ENCODE peak calls at places on chromosomes 3 and 15, in ten cellular contexts. One of them, this sample, is unnamed.

GRCh38 chr15:72936237-72936636 is 116.0 kb upstream of the NEO1 start:
- DNase-seq in H9: no peak
- DNase-seq in Karpas-422: no peak
- DNase-seq in GM12878: no peak
- DNase-seq in mammary epithelial cell: no peak
- DNase-seq in mesendoderm: no peak
- DNase-seq in endothelial cell of umbilical vein: no peak
- DNase-seq in colonic mucosa: no peak
- DNase-seq in IMR-90: no peak
- DNase-seq in astrocyte: no peak
- DNase-seq in this sample: no peak

GRCh38 chr15:53384417-53384816 is 375.0 kb downstream of the WDR72 start:
- DNase-seq in endothelial cell of umbilical vein: no peak
- DNase-seq in mammary epithelial cell: no peak
- DNase-seq in Karpas-422: peak
- DNase-seq in colonic mucosa: peak
- DNase-seq in mesendoderm: peak
- DNase-seq in H9: peak
- DNase-seq in GM12878: no peak
- DNase-seq in astrocyte: no peak
- DNase-seq in IMR-90: no peak
- DNase-seq in this sample: no peak

GRCh38 chr3:50320853-50321145 is 1.7 kb downstream of the HYAL2 start:
- DNase-seq in astrocyte: no peak
- DNase-seq in Karpas-422: no peak
- DNase-seq in mesendoderm: no peak
- DNase-seq in H9: no peak
- DNase-seq in IMR-90: no peak
- DNase-seq in mammary epithelial cell: no peak
- DNase-seq in GM12878: no peak
- DNase-seq in colonic mucosa: no peak
- DNase-seq in endothelial cell of umbilical vein: no peak
- DNase-seq in this sample: no peak

GRCh38 chr3:159892171-159892791 is 96.4 kb upstream of the IL12A start:
- DNase-seq in H9: no peak
- DNase-seq in Karpas-422: no peak
- DNase-seq in mammary epithelial cell: no peak
- DNase-seq in colonic mucosa: no peak
- DNase-seq in endothelial cell of umbilical vein: no peak
- DNase-seq in GM12878: no peak
- DNase-seq in mesendoderm: no peak
- DNase-seq in IMR-90: no peak
- DNase-seq in astrocyte: peak
- DNase-seq in this sample: peak

GRCh38 chr15:56640549-56640948 is 92.8 kb downstream of the ZNF280D start:
- DNase-seq in Karpas-422: no peak
- DNase-seq in astrocyte: no peak
- DNase-seq in colonic mucosa: no peak
- DNase-seq in H9: no peak
- DNase-seq in endothelial cell of umbilical vein: no peak
- DNase-seq in IMR-90: peak
- DNase-seq in mesendoderm: no peak
- DNase-seq in mammary epithelial cell: no peak
- DNase-seq in GM12878: no peak
- DNase-seq in this sample: no peak

GRCh38 chr3:50620846-50621245 is 3.9 kb downstream of the MAPKAPK3 start:
- DNase-seq in mesendoderm: no peak
- DNase-seq in Karpas-422: no peak
- DNase-seq in H9: no peak
- DNase-seq in GM12878: no peak
- DNase-seq in mammary epithelial cell: no peak
- DNase-seq in IMR-90: no peak
- DNase-seq in colonic mucosa: no peak
- DNase-seq in astrocyte: no peak
- DNase-seq in endothelial cell of umbilical vein: no peak
- DNase-seq in this sample: no peak

GRCh38 chr3:24272875-24273274 is 221.8 kb downstream of the THRB start:
- DNase-seq in astrocyte: peak
- DNase-seq in Karpas-422: no peak
- DNase-seq in H9: no peak
- DNase-seq in colonic mucosa: no peak
- DNase-seq in IMR-90: no peak
- DNase-seq in endothelial cell of umbilical vein: no peak
- DNase-seq in mesendoderm: peak
- DNase-seq in mammary epithelial cell: peak
- DNase-seq in GM12878: no peak
- DNase-seq in this sample: no peak

GRCh38 chr3:75781079-75781745 is 4.1 kb downstream of the ZNF717 start:
- DNase-seq in astrocyte: no peak
- DNase-seq in H9: no peak
- DNase-seq in endothelial cell of umbilical vein: no peak
- DNase-seq in mammary epithelial cell: peak
- DNase-seq in colonic mucosa: no peak
- DNase-seq in GM12878: peak
- DNase-seq in Karpas-422: no peak
- DNase-seq in mesendoderm: no peak
- DNase-seq in IMR-90: no peak
- DNase-seq in this sample: no peak

GRCh38 chr3:63862804-63863149 is 828 bp downstream of the THOC7 start:
- DNase-seq in astrocyte: no peak
- DNase-seq in Karpas-422: peak
- DNase-seq in mammary epithelial cell: no peak
- DNase-seq in H9: no peak
- DNase-seq in mesendoderm: no peak
- DNase-seq in colonic mucosa: no peak
- DNase-seq in endothelial cell of umbilical vein: no peak
- DNase-seq in GM12878: no peak
- DNase-seq in IMR-90: no peak
- DNase-seq in this sample: no peak

GRCh38 chr3:107458871-107459270 is 63.9 kb upstream of the BBX start:
- DNase-seq in H9: no peak
- DNase-seq in IMR-90: no peak
- DNase-seq in mammary epithelial cell: no peak
- DNase-seq in Karpas-422: no peak
- DNase-seq in endothelial cell of umbilical vein: no peak
- DNase-seq in mesendoderm: no peak
- DNase-seq in astrocyte: peak
- DNase-seq in GM12878: no peak
- DNase-seq in colonic mucosa: no peak
- DNase-seq in this sample: peak

GRCh38 chr3:152126260-152126659 is 142.5 kb upstream of the MBNL1 start:
- DNase-seq in colonic mucosa: no peak
- DNase-seq in GM12878: no peak
- DNase-seq in endothelial cell of umbilical vein: no peak
- DNase-seq in mammary epithelial cell: no peak
- DNase-seq in IMR-90: peak
- DNase-seq in Karpas-422: no peak
- DNase-seq in mesendoderm: no peak
- DNase-seq in H9: no peak
- DNase-seq in astrocyte: peak
- DNase-seq in this sample: peak

GRCh38 chr3:186617038-186617934 is 4.4 kb downstream of the AHSG start:
- DNase-seq in GM12878: peak
- DNase-seq in endothelial cell of umbilical vein: peak
- DNase-seq in IMR-90: peak
- DNase-seq in mammary epithelial cell: peak
- DNase-seq in Karpas-422: peak
- DNase-seq in colonic mucosa: peak
- DNase-seq in H9: peak
- DNase-seq in mesendoderm: peak
- DNase-seq in astrocyte: peak
- DNase-seq in this sample: peak

GRCh38 chr3:66428733-66429132 is 72.1 kb downstream of the LRIG1 start:
- DNase-seq in mammary epithelial cell: peak
- DNase-seq in endothelial cell of umbilical vein: peak
- DNase-seq in astrocyte: peak
- DNase-seq in GM12878: no peak
- DNase-seq in H9: no peak
- DNase-seq in IMR-90: peak
- DNase-seq in Karpas-422: peak
- DNase-seq in colonic mucosa: peak
- DNase-seq in mesendoderm: peak
- DNase-seq in this sample: peak

GRCh38 chr3:196075013-196075412 is 6.9 kb downstream of the TFRC start:
- DNase-seq in H9: no peak
- DNase-seq in mesendoderm: no peak
- DNase-seq in astrocyte: no peak
- DNase-seq in endothelial cell of umbilical vein: no peak
- DNase-seq in Karpas-422: no peak
- DNase-seq in mammary epithelial cell: no peak
- DNase-seq in IMR-90: no peak
- DNase-seq in GM12878: no peak
- DNase-seq in colonic mucosa: no peak
- DNase-seq in this sample: no peak

GRCh38 chr15:68205558-68205944 is 419 bp upstream of the CALML4 start:
- DNase-seq in colonic mucosa: no peak
- DNase-seq in Karpas-422: no peak
- DNase-seq in astrocyte: no peak
- DNase-seq in GM12878: no peak
- DNase-seq in mesendoderm: no peak
- DNase-seq in H9: no peak
- DNase-seq in IMR-90: no peak
- DNase-seq in mammary epithelial cell: no peak
- DNase-seq in endothelial cell of umbilical vein: no peak
- DNase-seq in this sample: no peak

GRCh38 chr15:68205949-68206539 is 912 bp upstream of the CALML4 start:
- DNase-seq in GM12878: no peak
- DNase-seq in IMR-90: no peak
- DNase-seq in endothelial cell of umbilical vein: peak
- DNase-seq in Karpas-422: no peak
- DNase-seq in mammary epithelial cell: no peak
- DNase-seq in mesendoderm: peak
- DNase-seq in H9: peak
- DNase-seq in astrocyte: no peak
- DNase-seq in colonic mucosa: peak
- DNase-seq in this sample: no peak

GRCh38 chr15:68204361-68204760 is 771 bp downstream of the CALML4 start:
- DNase-seq in GM12878: no peak
- DNase-seq in colonic mucosa: no peak
- DNase-seq in IMR-90: no peak
- DNase-seq in endothelial cell of umbilical vein: no peak
- DNase-seq in H9: no peak
- DNase-seq in mesendoderm: no peak
- DNase-seq in mammary epithelial cell: no peak
- DNase-seq in astrocyte: no peak
- DNase-seq in Karpas-422: no peak
- DNase-seq in this sample: no peak

GRCh38 chr15:68203956-68204355 is 1.2 kb downstream of the CALML4 start:
- DNase-seq in Karpas-422: no peak
- DNase-seq in colonic mucosa: no peak
- DNase-seq in GM12878: no peak
- DNase-seq in astrocyte: no peak
- DNase-seq in mammary epithelial cell: no peak
- DNase-seq in IMR-90: no peak
- DNase-seq in mesendoderm: no peak
- DNase-seq in H9: no peak
- DNase-seq in endothelial cell of umbilical vein: no peak
- DNase-seq in this sample: no peak

GRCh38 chr15:68204776-68205557 is at the start of gene CALML4:
- DNase-seq in H9: no peak
- DNase-seq in mesendoderm: no peak
- DNase-seq in endothelial cell of umbilical vein: peak
- DNase-seq in GM12878: no peak
- DNase-seq in IMR-90: no peak
- DNase-seq in colonic mucosa: peak
- DNase-seq in mammary epithelial cell: no peak
- DNase-seq in Karpas-422: no peak
- DNase-seq in astrocyte: peak
- DNase-seq in this sample: peak
- H3K9ac ChIP-seq in H9: no peak
- H3K9ac ChIP-seq in mesendoderm: peak
- H3K9ac ChIP-seq in endothelial cell of umbilical vein: no peak
- H3K9ac ChIP-seq in GM12878: no peak
- H3K9ac ChIP-seq in IMR-90: no peak
- H3K9ac ChIP-seq in colonic mucosa: peak
- H3K9ac ChIP-seq in mammary epithelial cell: no peak
- H3K9ac ChIP-seq in Karpas-422: no peak
- H3K9ac ChIP-seq in astrocyte: no peak
- H3K9ac ChIP-seq in this sample: no peak

DNA sequence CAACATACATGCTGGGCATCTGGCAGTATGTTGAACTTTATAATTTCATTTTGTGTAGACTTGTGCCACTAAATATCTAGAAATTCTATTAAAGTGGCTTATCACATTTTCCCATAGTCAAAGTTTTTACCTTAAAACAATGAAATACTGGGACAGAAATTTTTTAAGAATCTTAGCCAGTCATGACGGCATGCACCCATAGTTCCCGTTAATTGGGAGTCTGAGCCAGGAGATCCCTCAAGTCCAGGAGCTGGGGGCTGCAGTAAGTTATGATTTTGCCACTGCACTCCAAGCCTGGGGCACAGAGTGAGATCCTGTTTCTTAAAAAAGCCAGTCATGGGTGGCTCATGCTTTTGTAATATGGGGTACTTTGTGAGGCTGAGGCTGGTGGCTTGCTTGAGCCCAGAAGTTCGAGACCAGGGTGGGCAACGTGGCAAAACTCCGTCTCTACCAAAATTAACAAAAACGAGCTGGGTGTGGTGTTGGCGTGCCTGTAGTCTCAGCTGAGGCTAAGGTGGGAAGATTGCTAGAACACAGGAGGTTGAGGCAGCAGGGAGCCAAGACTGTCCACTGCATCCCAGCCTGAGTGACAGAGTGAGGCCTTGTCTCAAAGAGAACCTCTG is 3.1 kb downstream of the RPSA start:
- DNase-seq in colonic mucosa: no peak
- DNase-seq in endothelial cell of umbilical vein: no peak
- DNase-seq in H9: no peak
- DNase-seq in mesendoderm: no peak
- DNase-seq in IMR-90: no peak
- DNase-seq in mammary epithelial cell: no peak
- DNase-seq in Karpas-422: peak
- DNase-seq in GM12878: no peak
- DNase-seq in astrocyte: no peak
- DNase-seq in this sample: no peak
- H3K9ac ChIP-seq in colonic mucosa: no peak
- H3K9ac ChIP-seq in endothelial cell of umbilical vein: no peak
- H3K9ac ChIP-seq in H9: peak
- H3K9ac ChIP-seq in mesendoderm: peak
- H3K9ac ChIP-seq in IMR-90: peak
- H3K9ac ChIP-seq in mammary epithelial cell: peak
- H3K9ac ChIP-seq in Karpas-422: no peak
- H3K9ac ChIP-seq in GM12878: peak
- H3K9ac ChIP-seq in astrocyte: peak
- H3K9ac ChIP-seq in this sample: no peak

GRCh38 chr3:169667710-169668080 is 4.2 kb upstream of the MECOM start:
- DNase-seq in astrocyte: no peak
- DNase-seq in Karpas-422: no peak
- DNase-seq in endothelial cell of umbilical vein: peak
- DNase-seq in IMR-90: no peak
- DNase-seq in GM12878: no peak
- DNase-seq in colonic mucosa: no peak
- DNase-seq in mammary epithelial cell: no peak
- DNase-seq in mesendoderm: peak
- DNase-seq in H9: no peak
- DNase-seq in this sample: no peak
- H3K9ac ChIP-seq in astrocyte: no peak
- H3K9ac ChIP-seq in Karpas-422: no peak
- H3K9ac ChIP-seq in endothelial cell of umbilical vein: peak
- H3K9ac ChIP-seq in IMR-90: no peak
- H3K9ac ChIP-seq in GM12878: no peak
- H3K9ac ChIP-seq in colonic mucosa: no peak
- H3K9ac ChIP-seq in mammary epithelial cell: no peak
- H3K9ac ChIP-seq in mesendoderm: no peak
- H3K9ac ChIP-seq in H9: no peak
- H3K9ac ChIP-seq in this sample: no peak

GRCh38 chr3:143237036-143237688 is 117.6 kb downstream of the CHST2 start:
- DNase-seq in Karpas-422: no peak
- DNase-seq in mesendoderm: no peak
- DNase-seq in H9: no peak
- DNase-seq in IMR-90: no peak
- DNase-seq in astrocyte: no peak
- DNase-seq in colonic mucosa: no peak
- DNase-seq in endothelial cell of umbilical vein: no peak
- DNase-seq in mammary epithelial cell: no peak
- DNase-seq in GM12878: no peak
- DNase-seq in this sample: peak
- H3K9ac ChIP-seq in Karpas-422: peak
- H3K9ac ChIP-seq in mesendoderm: no peak
- H3K9ac ChIP-seq in H9: no peak
- H3K9ac ChIP-seq in IMR-90: no peak
- H3K9ac ChIP-seq in astrocyte: no peak
- H3K9ac ChIP-seq in colonic mucosa: no peak
- H3K9ac ChIP-seq in endothelial cell of umbilical vein: no peak
- H3K9ac ChIP-seq in mammary epithelial cell: no peak
- H3K9ac ChIP-seq in GM12878: no peak
- H3K9ac ChIP-seq in this sample: no peak